ENCODE peak calls at places on chromosomes 11 and 22, in eight cellular contexts. W is iris pigment epithelial cell, U is activated gamma-delta T cell, V is substantia nigra, R is fibroblast of pulmonary artery, J is brain microvascular endothelial cell, T is NCI-H187, O is H54. X is an unnamed sample.

GRCh38 chr22:43443072-43443471 is 31.3 kb downstream of the MPPED1 start:
- DNase-seq in W (no peak), U (no peak), V (no peak), R (no peak), J (no peak), T (no peak), O (no peak), X (no peak)

GRCh38 chr11:4118107-4118506 is 23.5 kb downstream of the RRM1 start:
- DNase-seq in W (peak; percentile 83), U (no peak), V (no peak), R (peak; percentile 67), J (peak; percentile 31), T (no peak), O (no peak), X (no peak)

GRCh38 chr22:49962751-49963646 is 2.4 kb downstream of the PIM3 start:
- DNase-seq in W (no peak), U (no peak), V (no peak), R (no peak), J (no peak), T (no peak), O (no peak), X (no peak)

GRCh38 chr11:134154441-134154840 is 69.3 kb downstream of the NCAPD3 start:
- DNase-seq in W (no peak), U (no peak), V (no peak), R (no peak), J (no peak), T (no peak), O (no peak), X (no peak)

GRCh38 chr11:63262562-63262961 is 19.2 kb upstream of the SLC22A25 start:
- DNase-seq in W (no peak), U (no peak), V (no peak), R (no peak), J (no peak), T (peak; percentile 65), O (no peak), X (no peak)

GRCh38 chr11:132140056-132140455 is 769.6 kb downstream of the NTM start:
- DNase-seq in W (no peak), U (no peak), V (no peak), R (no peak), J (no peak), T (no peak), O (no peak), X (no peak)

GRCh38 chr11:108497317-108498045 is 703 bp downstream of the POGLUT3 start:
- DNase-seq in W (peak; percentile 100), U (peak; percentile 34), V (peak; percentile 49), R (peak; percentile 99), J (peak; percentile 98), T (no peak), O (peak; percentile 76), X (peak; percentile 69)

GRCh38 chr11:60169264-60169915 is 13.5 kb downstream of the MS4A6A start:
- DNase-seq in W (peak; percentile 1), U (no peak), V (no peak), R (peak; percentile 47), J (peak; percentile 2), T (no peak), O (peak; percentile 6), X (no peak)

GRCh38 chr22:36352775-36353507 is 34.8 kb downstream of the MYH9 start:
- DNase-seq in W (peak; percentile 89), U (no peak), V (no peak), R (no peak), J (peak; percentile 77), T (no peak), O (no peak), X (no peak)

GRCh38 chr22:17861909-17862308 is 87.6 kb upstream of the BID start:
- DNase-seq in W (no peak), U (no peak), V (no peak), R (no peak), J (no peak), T (no peak), O (no peak), X (no peak)

GRCh38 chr22:19287076-19287724 is 4.3 kb downstream of the CLTCL1 start:
- DNase-seq in W (peak; percentile 71), U (no peak), V (no peak), R (no peak), J (peak; percentile 21), T (peak; percentile 48), O (no peak), X (no peak)

GRCh38 chr22:30187726-30188407 is 58.7 kb downstream of the LIF start:
- DNase-seq in W (peak; percentile 54), U (no peak), V (no peak), R (peak; percentile 67), J (no peak), T (no peak), O (no peak), X (no peak)

GRCh38 chr11:111259871-111260270 is 14.3 kb downstream of the POU2AF2 start:
- DNase-seq in W (peak; percentile 41), U (no peak), V (no peak), R (no peak), J (no peak), T (no peak), O (no peak), X (no peak)